ENCODE peak calls at places on chromosomes 1 and 21, in ten cellular contexts. O is stimulated activated CD4-positive, alpha-beta T cell treated with anti-CD3 and anti-CD28 coated beads, Interleukin-4, amount 100 ng/mL, for 4 hours; T is DMS153; U is AG09309; N is stimulated activated CD8-positive, alpha-beta memory T cell treated with anti-CD3 and anti-CD28 coated beads, Interleukin-15, amount 100 ng/mL, for 24 hours; I is brain microvascular endothelial cell; Q is activated CD8-positive, alpha-beta memory T cell treated with anti-CD3 and anti-CD28 coated beads, Interleukin-2, amount 50 U/mL, for 4 hours; H is cerebellar cortex; L is activated naive CD4-positive, alpha-beta T cell treated with Interleukin-2 at 50 U/mL for 16 hours; W is NCI-H748 treated with DMSO at 0.1 percent for 48 hours. J is an unnamed sample.
A peak's percentile ranks its signal among the peaks of the same experiment; 100 is the strongest.

GRCh38 chr1:21491483-21492170 is 17.6 kb upstream of the ALPL start:
- DNase-seq in T (no peak), I (no peak), L (no peak), H (no peak), Q (no peak), N (no peak), U (no peak), W (peak; percentile 67), O (no peak), J (peak; percentile 7)

GRCh38 chr1:59195151-59195550 is 101.7 kb upstream of the FGGY start:
- DNase-seq in I (no peak), U (no peak), O (no peak), Q (no peak), W (no peak), L (no peak), T (no peak), H (no peak), N (no peak), J (no peak)

GRCh38 chr21:31872452-31873274 is at the start of gene HUNK:
- DNase-seq in L (no peak), I (peak; percentile 1), Q (no peak), U (no peak), O (peak; percentile 2), N (no peak), T (peak; percentile 36), W (peak; percentile 57), H (no peak), J (no peak)

GRCh38 chr1:228085287-228085926 is 2.9 kb downstream of the ARF1 start:
- DNase-seq in I (peak; percentile 55), W (no peak), N (no peak), Q (no peak), L (no peak), U (peak; percentile 63), T (no peak), O (no peak), H (no peak), J (peak; percentile 92)

GRCh38 chr1:115322631-115323030 is 15.4 kb downstream of the NGF start:
- DNase-seq in Q (no peak), O (no peak), N (no peak), U (no peak), T (no peak), H (no peak), L (no peak), W (no peak), I (peak; percentile 48), J (peak; percentile 27)

GRCh38 chr1:150808134-150808533 is at the start of gene CTSK:
- DNase-seq in I (no peak), Q (no peak), U (no peak), N (no peak), H (peak; percentile 32), W (no peak), O (no peak), L (no peak), T (no peak), J (no peak)

GRCh38 chr1:16180291-16180824 is 24.5 kb upstream of the EPHA2 start:
- DNase-seq in H (no peak), Q (no peak), T (no peak), L (no peak), U (peak; percentile 10), I (peak; percentile 60), O (no peak), W (no peak), N (no peak), J (no peak)

GRCh38 chr21:31743712-31744111 is 11.8 kb upstream of the SCAF4 start:
- DNase-seq in L (no peak), Q (no peak), T (no peak), W (no peak), N (no peak), H (no peak), U (no peak), O (no peak), I (no peak), J (no peak)

GRCh38 chr1:41348394-41348793 is 12.8 kb upstream of the FOXO6 start:
- DNase-seq in U (no peak), W (no peak), N (no peak), I (no peak), T (no peak), H (no peak), L (no peak), Q (no peak), O (no peak), J (no peak)

GRCh38 chr21:46097826-46098286 is at the start of gene COL6A2:
- DNase-seq in I (peak; percentile 36), T (no peak), Q (peak; percentile 67), L (peak; percentile 59), U (no peak), O (peak; percentile 64), N (no peak), W (no peak), H (peak; percentile 5), J (peak; percentile 40)

GRCh38 chr1:160885080-160885479 is at the start of gene ITLN1:
- DNase-seq in L (no peak), H (no peak), O (no peak), N (no peak), I (no peak), W (no peak), U (no peak), Q (no peak), T (no peak), J (no peak)

GRCh38 chr1:211036701-211037494 is 97.0 kb downstream of the KCNH1 start:
- DNase-seq in I (peak; percentile 95), N (no peak), L (no peak), T (no peak), W (no peak), H (no peak), O (no peak), Q (no peak), U (peak; percentile 89), J (peak; percentile 90)

GRCh38 chr1:231216515-231216914 is 24.5 kb upstream of the GNPAT start:
- DNase-seq in Q (no peak), O (no peak), H (no peak), T (peak; percentile 90), N (no peak), W (no peak), L (no peak), I (no peak), U (no peak), J (no peak)

GRCh38 chr1:29639741-29640427 is 403.6 kb downstream of the PTPRU start:
- DNase-seq in O (no peak), Q (no peak), I (peak; percentile 48), W (no peak), N (no peak), U (no peak), T (peak; percentile 40), L (no peak), H (no peak), J (peak; percentile 31)

GRCh38 chr1:201648911-201649775 is 110.2 kb downstream of the NAV1 start:
- DNase-seq in O (no peak), T (no peak), N (no peak), U (no peak), H (no peak), Q (no peak), W (no peak), I (no peak), L (no peak), J (no peak)

GRCh38 chr1:201461193-201461657 is 7.8 kb downstream of the PHLDA3 start:
- DNase-seq in H (peak; percentile 79), Q (no peak), U (peak; percentile 91), O (no peak), T (no peak), L (no peak), I (peak; percentile 98), N (no peak), W (no peak), J (peak; percentile 100)

GRCh38 chr1:110390096-110390495 is 730 bp downstream of the SLC16A4 start:
- DNase-seq in U (no peak), L (no peak), H (no peak), T (no peak), N (no peak), W (no peak), I (peak; percentile 86), Q (no peak), O (no peak), J (peak; percentile 83)

GRCh38 chr1:240739139-240739538 is 127.2 kb upstream of the GREM2 start:
- DNase-seq in I (no peak), T (no peak), H (no peak), N (no peak), W (no peak), U (no peak), Q (no peak), O (no peak), L (no peak), J (peak; percentile 73)

GRCh38 chr1:48061162-48062136 is 64.3 kb upstream of the TRABD2B start:
- DNase-seq in N (no peak), L (no peak), W (peak; percentile 58), T (peak; percentile 65), I (peak; percentile 57), Q (no peak), H (peak; percentile 63), O (no peak), U (no peak), J (peak; percentile 49)

GRCh38 chr21:43303240-43304178 is 123.4 kb downstream of the SIK1 start:
- DNase-seq in W (no peak), T (no peak), L (no peak), Q (no peak), H (no peak), U (no peak), O (no peak), N (no peak), I (no peak), J (no peak)

GRCh38 chr21:44756416-44757185 is 45.0 kb downstream of the UBE2G2 start:
- DNase-seq in L (no peak), H (no peak), T (no peak), Q (no peak), W (no peak), U (no peak), I (no peak), N (no peak), O (no peak), J (no peak)

J was measured in amniotic epithelial cell.